ENCODE peak calls at places on chromosome 17, in six cellular contexts. F is cardiac muscle cell, X is stomach, E is tibial artery, R is adrenal gland, C is kidney. H is an unnamed sample.
A peak's percentile ranks its signal among the peaks of the same experiment; 100 is the strongest.

GRCh38 chr17:6910987-6911603 is 79.6 kb upstream of the TEKT1 start:
- DNase-seq in E (no peak), X (no peak), R (no peak), C (no peak), F (peak; percentile 64), H (no peak)

GRCh38 chr17:17051791-17052461 is 9.7 kb downstream of the MPRIP start:
- DNase-seq in F (no peak), C (no peak), E (peak; percentile 64), X (peak; percentile 43), R (peak; percentile 81), H (no peak)

GRCh38 chr17:65558683-65559311 is 2.7 kb downstream of the AXIN2 start:
- DNase-seq in F (no peak), X (no peak), E (no peak), R (no peak), C (no peak), H (no peak)

GRCh38 chr17:64202683-64203430 is 60.2 kb downstream of the TEX2 start:
- DNase-seq in F (peak; percentile 46), R (peak; percentile 78), X (no peak), E (no peak), C (no peak), H (peak; percentile 59)

GRCh38 chr17:27354491-27355081 is 60.7 kb downstream of the WSB1 start:
- DNase-seq in R (no peak), C (no peak), E (no peak), F (no peak), X (no peak), H (peak; percentile 23)

GRCh38 chr17:32564325-32564724 is 77.5 kb downstream of the CDK5R1 start:
- DNase-seq in C (no peak), X (no peak), R (no peak), F (no peak), E (no peak), H (peak; percentile 45)

GRCh38 chr17:57662021-57662420 is 83.1 kb downstream of the CCDC182 start:
- DNase-seq in R (no peak), C (no peak), X (no peak), E (no peak), F (no peak), H (no peak)

GRCh38 chr17:57623620-57624019 is 121.5 kb downstream of the CCDC182 start:
- DNase-seq in R (peak; percentile 4), F (no peak), X (no peak), C (no peak), E (peak; percentile 32), H (no peak)

GRCh38 chr17:40106089-40106759 is 5.8 kb upstream of the NR1D1 start:
- DNase-seq in F (no peak), E (no peak), C (no peak), X (no peak), R (no peak), H (no peak)

GRCh38 chr17:18992454-18993130 is 12.0 kb downstream of the FAM83G start:
- DNase-seq in X (no peak), R (no peak), E (no peak), C (no peak), F (no peak), H (no peak)

GRCh38 chr17:42270596-42270995 is 5.6 kb downstream of the STAT5B start:
- DNase-seq in R (peak; percentile 63), X (no peak), E (no peak), F (no peak), C (no peak), H (no peak)

GRCh38 chr17:3695723-3696411 is at the start of gene P2RX5:
- DNase-seq in F (peak; percentile 13), C (no peak), R (no peak), X (no peak), E (peak; percentile 55), H (no peak)

GRCh38 chr17:63189082-63189481 is 223.0 kb downstream of the TANC2 start:
- DNase-seq in R (no peak), X (no peak), C (no peak), E (no peak), F (peak; percentile 53), H (peak; percentile 56)

GRCh38 chr17:50944054-50944901 is 78.1 kb upstream of the TOB1 start:
- DNase-seq in C (peak; percentile 94), F (peak; percentile 49), X (peak; percentile 97), R (peak; percentile 90), E (peak; percentile 89), H (no peak)

GRCh38 chr17:17935321-17936271 is 36.6 kb downstream of the TOM1L2 start:
- DNase-seq in X (no peak), C (no peak), E (peak; percentile 71), F (peak; percentile 93), R (peak; percentile 71), H (no peak)

GRCh38 chr17:49681336-49681735 is 3.4 kb upstream of the SPOP start:
- DNase-seq in C (no peak), X (no peak), R (no peak), E (no peak), F (no peak), H (no peak)

GRCh38 chr17:27649929-27650328 is 18.9 kb downstream of the LGALS9 start:
- DNase-seq in C (peak; percentile 64), E (no peak), R (peak; percentile 56), F (no peak), X (peak; percentile 58), H (no peak)

GRCh38 chr17:77865109-77865611 is 93.3 kb upstream of the TNRC6C start:
- DNase-seq in E (peak; percentile 61), X (no peak), C (peak; percentile 67), R (no peak), F (peak; percentile 10), H (no peak)

GRCh38 chr17:48055531-48056245 is 7.5 kb downstream of the NFE2L1 start:
- DNase-seq in C (no peak), F (peak; percentile 90), E (no peak), R (peak; percentile 14), X (no peak), H (peak; percentile 76)

GRCh38 chr17:77516902-77517301 is 376.1 kb downstream of the SEC14L1 start:
- DNase-seq in X (peak; percentile 21), E (peak; percentile 3), C (no peak), R (no peak), F (peak; percentile 56), H (no peak)

GRCh38 chr17:65198653-65199382 is 61.6 kb downstream of the RGS9 start:
- DNase-seq in C (no peak), F (peak; percentile 75), X (no peak), E (no peak), R (no peak), H (peak; percentile 42)

GRCh38 chr17:17782425-17783120 is 54.2 kb downstream of the SREBF1 start:
- DNase-seq in C (peak; percentile 79), X (peak; percentile 46), E (no peak), F (peak; percentile 20), R (no peak), H (peak; percentile 31)

GRCh38 chr17:62819511-62820221 is 11.6 kb upstream of the MARCHF10 start:
- DNase-seq in X (peak; percentile 63), F (peak; percentile 97), R (peak; percentile 51), C (peak; percentile 87), E (no peak), H (peak; percentile 96)

GRCh38 chr17:31688704-31689103 is 170.3 kb downstream of the COPRS start:
- DNase-seq in R (no peak), F (no peak), X (no peak), E (no peak), C (no peak), H (no peak)

GRCh38 chr17:74981979-74982662 is 5.3 kb upstream of the CDR2L start:
- DNase-seq in X (peak; percentile 79), F (peak; percentile 59), C (peak; percentile 91), E (peak; percentile 83), R (peak; percentile 80), H (no peak)

GRCh38 chr17:57257213-57257873 is 1.0 kb downstream of the MSI2 start:
- DNase-seq in R (no peak), E (no peak), C (no peak), X (no peak), F (no peak), H (no peak)

DNA sequence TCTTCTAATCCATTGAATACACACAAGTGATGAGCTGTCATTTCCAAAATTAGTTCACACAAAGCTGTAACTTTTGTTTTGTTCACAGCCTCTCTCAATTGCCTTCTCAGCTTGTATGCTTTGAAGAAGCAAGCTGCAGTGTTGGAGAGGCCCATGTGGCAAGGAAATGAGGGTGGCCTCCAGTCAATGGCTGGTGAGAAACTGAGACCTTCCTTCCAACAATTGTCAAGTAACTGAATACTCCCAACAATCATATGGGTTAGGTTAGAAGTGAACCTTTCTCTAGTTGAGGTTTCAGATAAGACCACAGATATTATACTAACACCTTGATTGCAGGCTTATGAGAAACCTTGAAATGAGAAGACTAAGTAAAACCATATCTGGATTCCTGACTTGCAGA is 82.4 kb upstream of the SOX9 start:
- DNase-seq in F (no peak), X (no peak), E (no peak), R (no peak), C (no peak), H (no peak)
- TF ChIP-seq CTCF in F (no peak), X (no peak), E (no peak), R (no peak), C (no peak), H (no peak)

DNA sequence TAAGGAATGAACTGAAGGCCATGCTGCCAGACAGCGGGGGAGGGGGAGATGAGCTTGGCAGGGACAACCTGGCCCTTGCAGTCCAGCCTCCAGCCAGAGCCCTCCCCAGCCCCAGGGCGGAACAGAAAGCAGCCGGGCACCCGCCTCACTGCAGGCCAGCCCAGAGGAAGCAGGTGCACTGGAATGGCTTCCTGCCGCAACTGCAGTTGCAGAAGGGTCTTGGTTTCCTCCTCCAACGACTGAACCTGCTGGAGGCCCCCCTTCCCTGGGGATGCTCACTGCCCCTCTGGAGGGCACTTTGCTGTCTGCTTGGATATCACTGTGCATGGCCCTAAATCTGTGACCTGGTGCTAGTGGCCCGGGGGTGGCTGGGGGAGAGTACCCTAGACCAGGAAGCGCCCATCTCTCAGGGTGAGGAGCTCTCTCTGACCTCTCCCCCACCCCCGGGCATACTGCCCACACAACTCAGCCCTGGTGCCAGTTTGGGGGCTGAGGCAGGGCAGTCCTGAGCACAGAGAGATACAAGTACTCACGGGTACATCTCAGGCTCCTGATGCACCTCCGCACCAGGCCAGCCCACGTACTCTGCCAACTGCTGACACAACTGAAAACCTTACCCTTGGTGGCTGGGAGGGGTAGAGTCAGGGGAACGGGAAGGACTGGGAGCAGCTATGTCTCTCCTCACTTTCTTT is 41.1 kb downstream of the MYO18A start:
- DNase-seq in F (no peak), C (no peak), E (peak; percentile 80), X (peak; percentile 46), R (peak; percentile 66), H (no peak)
- H3K4me1 ChIP-seq in F (peaks cover 61% of the 10 kb centered on the region), C (peaks cover 22% of the 10 kb centered on the region), E (no peaks in the 10 kb centered on the region), X (peaks cover 35% of the 10 kb centered on the region), R (peaks cover 21% of the 10 kb centered on the region), H (peaks cover 16% of the 10 kb centered on the region)

GRCh38 chr17:36182176-36183000 is 6.0 kb upstream of the TBC1D3B start:
- DNase-seq in E (no peak), C (peak; percentile 88), F (no peak), X (no peak), R (peak; percentile 56), H (peak; percentile 5)

GRCh38 chr17:36185416-36185815 is 9.0 kb upstream of the TBC1D3B start:
- DNase-seq in X (no peak), C (no peak), F (no peak), R (no peak), E (no peak), H (no peak)

GRCh38 chr17:36188891-36189306 is 7.7 kb downstream of the CCL3L1 start:
- DNase-seq in X (no peak), R (peak; percentile 66), F (peak; percentile 25), E (no peak), C (no peak), H (no peak)

GRCh38 chr17:36183811-36184765 is 7.7 kb upstream of the TBC1D3B start:
- DNase-seq in E (no peak), C (no peak), R (no peak), X (no peak), F (no peak), H (no peak)

GRCh38 chr17:36183001-36183810 is 6.8 kb upstream of the TBC1D3B start:
- DNase-seq in R (peak; percentile 82), F (peak; percentile 65), X (peak; percentile 67), C (peak; percentile 81), E (peak; percentile 75), H (no peak)
- H3K27ac ChIP-seq in R (peak overlapping the region; percentile 78), F (no peak overlapping the region), X (peak overlapping the region; percentile 64), C (no peak overlapping the region), E (no peak overlapping the region), H (no peak overlapping the region)

GRCh38 chr17:44170499-44171201 is at the start of gene ASB16:
- DNase-seq in C (no peak), R (peak; percentile 48), E (peak; percentile 76), F (no peak), X (peak; percentile 56), H (no peak)
- TF ChIP-seq CTCF in C (no peak), R (no peak), E (no peak), F (no peak), X (no peak), H (no peak)

H was measured in foreskin keratinocyte.